ENCODE peak calls at places on chromosome 12, in four cellular contexts. One of them, this sample, is unnamed.

GRCh38 chr12:98373019-98373554 is 142.3 kb upstream of the TMPO start:
- DNase-seq in bronchial epithelial cell: peak; percentile 52
- DNase-seq in testis: no peak
- DNase-seq in breast epithelium: no peak
- DNase-seq in this sample: no peak

GRCh38 chr12:26196424-26196722 is 1.0 kb downstream of the SSPN start:
- DNase-seq in bronchial epithelial cell: no peak
- DNase-seq in testis: peak; percentile 51
- DNase-seq in breast epithelium: no peak
- DNase-seq in this sample: no peak

GRCh38 chr12:110198386-110198785 is 74.2 kb downstream of the IFT81 start:
- DNase-seq in bronchial epithelial cell: no peak
- DNase-seq in testis: no peak
- DNase-seq in breast epithelium: no peak
- DNase-seq in this sample: no peak

GRCh38 chr12:46401703-46402102 is 29.1 kb upstream of the SLC38A2 start:
- DNase-seq in bronchial epithelial cell: no peak
- DNase-seq in testis: peak; percentile 38
- DNase-seq in breast epithelium: no peak
- DNase-seq in this sample: no peak

GRCh38 chr12:72742560-72742959 is 470.4 kb downstream of the TRHDE start:
- DNase-seq in bronchial epithelial cell: no peak
- DNase-seq in testis: no peak
- DNase-seq in breast epithelium: no peak
- DNase-seq in this sample: no peak

GRCh38 chr12:20624718-20625117 is 70.4 kb upstream of the SLCO1C1 start:
- DNase-seq in bronchial epithelial cell: peak; percentile 25
- DNase-seq in testis: no peak
- DNase-seq in breast epithelium: no peak
- DNase-seq in this sample: no peak

GRCh38 chr12:10967409-10967808 is 19.3 kb downstream of the TAS2R50 start:
- DNase-seq in bronchial epithelial cell: peak; percentile 37
- DNase-seq in testis: no peak
- DNase-seq in breast epithelium: no peak
- DNase-seq in this sample: no peak

GRCh38 chr12:5173511-5174011 is 129.9 kb downstream of the KCNA5 start:
- DNase-seq in bronchial epithelial cell: no peak
- DNase-seq in testis: no peak
- DNase-seq in breast epithelium: peak; percentile 68
- DNase-seq in this sample: no peak

GRCh38 chr12:100799770-100800169 is 5.2 kb downstream of the ANO4 start:
- DNase-seq in bronchial epithelial cell: peak; percentile 52
- DNase-seq in testis: no peak
- DNase-seq in breast epithelium: no peak
- DNase-seq in this sample: no peak

GRCh38 chr12:112182499-112182898 is 57.1 kb downstream of the TRAFD1 start:
- DNase-seq in bronchial epithelial cell: no peak
- DNase-seq in testis: peak; percentile 55
- DNase-seq in breast epithelium: no peak
- DNase-seq in this sample: no peak

GRCh38 chr12:47100146-47100545 is 20.4 kb upstream of the AMIGO2 start:
- DNase-seq in bronchial epithelial cell: no peak
- DNase-seq in testis: no peak
- DNase-seq in breast epithelium: no peak
- DNase-seq in this sample: no peak

GRCh38 chr12:124399622-124400021 is 104.7 kb downstream of the RFLNA start:
- DNase-seq in bronchial epithelial cell: no peak
- DNase-seq in testis: no peak
- DNase-seq in breast epithelium: no peak
- DNase-seq in this sample: no peak

GRCh38 chr12:92987362-92987761 is 58.3 kb upstream of the EEA1 start:
- DNase-seq in bronchial epithelial cell: peak; percentile 73
- DNase-seq in testis: peak; percentile 25
- DNase-seq in breast epithelium: no peak
- DNase-seq in this sample: no peak

GRCh38 chr12:62522984-62523383 is 56.4 kb downstream of the MON2 start:
- DNase-seq in bronchial epithelial cell: peak; percentile 11
- DNase-seq in testis: no peak
- DNase-seq in breast epithelium: no peak
- DNase-seq in this sample: no peak

GRCh38 chr12:126051611-126052107 is 986.4 kb downstream of the AACS start:
- DNase-seq in bronchial epithelial cell: peak; percentile 98
- DNase-seq in testis: no peak
- DNase-seq in breast epithelium: no peak
- DNase-seq in this sample: no peak

GRCh38 chr12:111580119-111580425 is 19.0 kb downstream of the ATXN2 start:
- DNase-seq in bronchial epithelial cell: no peak
- DNase-seq in testis: no peak
- DNase-seq in breast epithelium: no peak
- DNase-seq in this sample: no peak

GRCh38 chr12:93427779-93428564 is 13.8 kb downstream of the UBE2N start:
- DNase-seq in bronchial epithelial cell: peak; percentile 48
- DNase-seq in testis: no peak
- DNase-seq in breast epithelium: no peak
- DNase-seq in this sample: no peak

GRCh38 chr12:54383041-54383609 is 1.4 kb downstream of the ZNF385A start:
- DNase-seq in bronchial epithelial cell: peak; percentile 99
- DNase-seq in testis: no peak
- DNase-seq in breast epithelium: no peak
- DNase-seq in this sample: no peak

GRCh38 chr12:116808113-116808786 is 70.1 kb downstream of the RNFT2 start:
- DNase-seq in bronchial epithelial cell: no peak
- DNase-seq in testis: no peak
- DNase-seq in breast epithelium: no peak
- DNase-seq in this sample: no peak

GRCh38 chr12:109523071-109523470 is 45.6 kb downstream of the UBE3B start:
- DNase-seq in bronchial epithelial cell: no peak
- DNase-seq in testis: no peak
- DNase-seq in breast epithelium: no peak
- DNase-seq in this sample: no peak

GRCh38 chr12:93853698-93854478 is 176.7 kb downstream of the CRADD start:
- DNase-seq in bronchial epithelial cell: no peak
- DNase-seq in testis: no peak
- DNase-seq in breast epithelium: no peak
- DNase-seq in this sample: no peak

GRCh38 chr12:10771132-10771733 is 31.2 kb downstream of the TAS2R7 start:
- DNase-seq in bronchial epithelial cell: peak; percentile 44
- DNase-seq in testis: no peak
- DNase-seq in breast epithelium: no peak
- DNase-seq in this sample: no peak

GRCh38 chr12:22974865-22975264 is 349.9 kb downstream of the ETNK1 start:
- DNase-seq in bronchial epithelial cell: peak; percentile 96
- DNase-seq in testis: no peak
- DNase-seq in breast epithelium: no peak
- DNase-seq in this sample: no peak

GRCh38 chr12:120798696-120799095 is 73.1 kb downstream of the ACADS start:
- DNase-seq in bronchial epithelial cell: no peak
- DNase-seq in testis: no peak
- DNase-seq in breast epithelium: no peak
- DNase-seq in this sample: no peak

DNA sequence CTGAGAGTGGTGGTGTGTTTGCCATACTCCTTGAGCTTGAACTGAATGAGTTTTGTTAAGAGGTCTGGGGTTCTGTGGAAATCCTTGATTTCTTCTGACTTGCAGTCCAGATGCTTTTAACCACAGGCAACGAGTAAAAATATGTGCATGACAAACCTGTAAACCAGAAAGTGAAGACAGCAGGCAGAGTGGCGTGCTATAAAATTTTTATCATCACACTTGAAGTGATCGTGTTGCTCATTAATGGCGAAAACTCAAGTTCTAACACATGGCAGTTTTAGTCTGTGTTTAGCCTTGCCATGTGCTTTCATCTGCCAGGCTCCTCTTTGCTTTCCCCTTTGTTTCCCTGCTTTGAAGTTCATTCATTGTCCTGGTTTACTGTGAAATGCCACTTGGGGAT is 28.0 kb downstream of the TXNRD1 start:
- DNase-seq in bronchial epithelial cell: no peak
- DNase-seq in testis: no peak
- DNase-seq in breast epithelium: no peak
- DNase-seq in this sample: no peak
- H3K4me3 ChIP-seq in bronchial epithelial cell: no peak overlapping the region
- H3K4me3 ChIP-seq in testis: no peak overlapping the region
- H3K4me3 ChIP-seq in breast epithelium: no peak overlapping the region
- H3K4me3 ChIP-seq in this sample: no peak overlapping the region

DNA sequence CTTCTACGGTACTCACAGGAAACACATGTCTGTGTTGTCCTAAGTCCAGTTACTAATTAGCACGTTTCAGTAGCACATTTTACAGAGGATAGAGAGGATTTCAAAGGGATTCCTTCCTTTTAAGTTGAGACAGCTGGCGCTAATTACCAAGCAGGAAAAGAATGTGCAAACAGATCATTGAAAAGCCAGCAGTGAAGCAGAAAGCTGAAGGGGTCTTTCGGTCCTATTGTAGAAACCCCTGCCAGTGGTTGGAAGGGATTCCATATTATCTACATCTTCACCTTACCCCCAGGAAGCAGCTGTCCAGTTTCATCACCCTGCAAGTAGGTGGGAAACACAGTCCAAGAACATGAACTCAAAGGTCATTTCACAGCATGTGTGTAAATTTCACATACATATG is 292.2 kb downstream of the DUSP6 start:
- DNase-seq in bronchial epithelial cell: no peak
- DNase-seq in testis: no peak
- DNase-seq in breast epithelium: no peak
- DNase-seq in this sample: no peak
- H3K4me3 ChIP-seq in bronchial epithelial cell: no peak overlapping the region
- H3K4me3 ChIP-seq in testis: no peak overlapping the region
- H3K4me3 ChIP-seq in breast epithelium: peak overlapping the region; percentile 7
- H3K4me3 ChIP-seq in this sample: no peak overlapping the region

GRCh38 chr12:63917864-63918742 is 73.6 kb downstream of the SRGAP1 start:
- DNase-seq in bronchial epithelial cell: peak; percentile 99
- DNase-seq in testis: no peak
- DNase-seq in breast epithelium: no peak
- DNase-seq in this sample: no peak
- H3K4me3 ChIP-seq in bronchial epithelial cell: no peak overlapping the region
- H3K4me3 ChIP-seq in testis: no peak overlapping the region
- H3K4me3 ChIP-seq in breast epithelium: no peak overlapping the region
- H3K4me3 ChIP-seq in this sample: no peak overlapping the region

GRCh38 chr12:51818086-51818485 is 30.4 kb downstream of the FIGNL2 start:
- DNase-seq in bronchial epithelial cell: no peak
- DNase-seq in testis: no peak
- DNase-seq in breast epithelium: no peak
- DNase-seq in this sample: no peak

GRCh38 chr12:51818567-51819300 is 29.8 kb downstream of the FIGNL2 start:
- DNase-seq in bronchial epithelial cell: no peak
- DNase-seq in testis: peak; percentile 33
- DNase-seq in breast epithelium: no peak
- DNase-seq in this sample: no peak

GRCh38 chr12:51820721-51821422 is 27.6 kb downstream of the FIGNL2 start:
- DNase-seq in bronchial epithelial cell: no peak
- DNase-seq in testis: peak; percentile 82
- DNase-seq in breast epithelium: no peak
- DNase-seq in this sample: no peak

GRCh38 chr12:51821423-51822260 is 26.9 kb downstream of the FIGNL2 start:
- DNase-seq in bronchial epithelial cell: no peak
- DNase-seq in testis: no peak
- DNase-seq in breast epithelium: no peak
- DNase-seq in this sample: no peak

GRCh38 chr12:51819851-51820720 is 28.4 kb downstream of the FIGNL2 start:
- DNase-seq in bronchial epithelial cell: no peak
- DNase-seq in testis: peak; percentile 72
- DNase-seq in breast epithelium: peak; percentile 53
- DNase-seq in this sample: no peak
- H3K4me3 ChIP-seq in bronchial epithelial cell: no peak overlapping the region
- H3K4me3 ChIP-seq in testis: peak overlapping the region; percentile 85
- H3K4me3 ChIP-seq in breast epithelium: peak overlapping the region; percentile 86
- H3K4me3 ChIP-seq in this sample: peak overlapping the region; percentile 66

GRCh38 chr12:14957769-14958168 is 3.6 kb downstream of the ARHGDIB start:
- DNase-seq in bronchial epithelial cell: no peak
- DNase-seq in testis: no peak
- DNase-seq in breast epithelium: no peak
- DNase-seq in this sample: no peak
- H3K4me3 ChIP-seq in bronchial epithelial cell: no peak overlapping the region
- H3K4me3 ChIP-seq in testis: no peak overlapping the region
- H3K4me3 ChIP-seq in breast epithelium: peak overlapping the region; percentile 18
- H3K4me3 ChIP-seq in this sample: peak overlapping the region; percentile 63

DNA sequence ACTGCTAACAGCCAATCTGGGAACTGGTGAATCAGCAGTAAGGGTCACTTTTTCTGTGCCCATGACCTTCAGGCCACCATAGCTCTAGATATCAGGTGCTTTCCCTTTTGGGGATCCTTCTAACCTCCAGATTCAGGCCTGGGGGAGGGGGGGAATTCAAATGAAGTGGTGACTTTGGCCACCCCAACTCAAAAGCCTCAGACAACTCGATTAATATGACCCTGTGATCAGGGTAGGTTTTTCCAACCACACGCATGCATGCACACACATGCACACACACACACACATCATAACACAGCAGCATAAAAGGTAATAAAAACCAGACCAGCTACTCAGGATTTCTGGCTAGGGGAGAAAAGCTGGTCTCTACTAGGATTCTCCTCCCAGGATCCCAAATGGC is 5.3 kb downstream of the TBX3 start:
- DNase-seq in bronchial epithelial cell: no peak
- DNase-seq in testis: no peak
- DNase-seq in breast epithelium: no peak
- DNase-seq in this sample: no peak
- H3K4me3 ChIP-seq in bronchial epithelial cell: no peak overlapping the region
- H3K4me3 ChIP-seq in testis: no peak overlapping the region
- H3K4me3 ChIP-seq in breast epithelium: peak overlapping the region; percentile 84
- H3K4me3 ChIP-seq in this sample: no peak overlapping the region

GRCh38 chr12:122889658-122890561 is 6.0 kb downstream of the VPS37B start:
- DNase-seq in bronchial epithelial cell: no peak
- DNase-seq in testis: no peak
- DNase-seq in breast epithelium: no peak
- DNase-seq in this sample: no peak

GRCh38 chr12:122886161-122886560 is 9.8 kb downstream of the VPS37B start:
- DNase-seq in bronchial epithelial cell: no peak
- DNase-seq in testis: no peak
- DNase-seq in breast epithelium: no peak
- DNase-seq in this sample: no peak

GRCh38 chr12:122886851-122887816 is 8.8 kb downstream of the VPS37B start:
- DNase-seq in bronchial epithelial cell: peak; percentile 98
- DNase-seq in testis: no peak
- DNase-seq in breast epithelium: no peak
- DNase-seq in this sample: no peak

GRCh38 chr12:122888232-122888752 is 7.6 kb downstream of the VPS37B start:
- DNase-seq in bronchial epithelial cell: peak; percentile 100
- DNase-seq in testis: peak; percentile 56
- DNase-seq in breast epithelium: peak; percentile 83
- DNase-seq in this sample: no peak

DNA sequence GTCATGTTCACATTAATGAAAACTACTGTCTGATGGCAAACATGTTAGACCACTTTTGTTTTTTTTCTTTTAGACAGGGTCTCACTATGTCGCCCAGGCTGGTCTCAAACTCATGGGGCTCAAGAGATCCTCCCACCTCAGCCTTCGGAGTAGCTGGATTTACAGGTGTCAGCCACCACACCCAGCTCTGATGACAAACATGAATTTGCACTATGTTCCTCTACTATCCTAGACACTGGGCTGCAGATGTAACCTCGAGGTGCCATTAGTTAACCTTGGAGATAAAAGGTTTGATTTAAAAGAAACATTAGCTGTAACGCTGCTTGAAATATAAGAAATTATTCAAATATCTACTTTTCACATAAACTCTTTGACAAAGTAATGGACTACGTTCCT is 8.1 kb downstream of the VPS37B start:
- DNase-seq in bronchial epithelial cell: no peak
- DNase-seq in testis: no peak
- DNase-seq in breast epithelium: no peak
- DNase-seq in this sample: no peak
- H3K4me3 ChIP-seq in bronchial epithelial cell: peak overlapping the region; percentile 7
- H3K4me3 ChIP-seq in testis: no peak overlapping the region
- H3K4me3 ChIP-seq in breast epithelium: peak overlapping the region; percentile 41
- H3K4me3 ChIP-seq in this sample: peak overlapping the region; percentile 55